ENCODE peak calls at places on chromosomes 12 and 14, in four cellular contexts. Z is H7, V is glutamatergic neuron, C is ELR. M is an unnamed sample.

GRCh38 chr14:105007593-105008264 is 13.2 kb downstream of the CDCA4 start:
- DNase-seq in Z (peak), V (no peak), C (no peak), M (no peak)

GRCh38 chr12:45247589-45247988 is 31.7 kb downstream of the ANO6 start:
- DNase-seq in Z (no peak), V (no peak), C (no peak), M (no peak)

GRCh38 chr14:94575730-94576585 is 5.3 kb upstream of the SERPINA5 start:
- DNase-seq in Z (no peak), V (no peak), C (peak), M (no peak)

GRCh38 chr12:20628388-20628787 is 66.7 kb upstream of the SLCO1C1 start:
- DNase-seq in Z (no peak), V (no peak), C (no peak), M (peak)

GRCh38 chr12:1357711-1358110 is 236.7 kb downstream of the FBXL14 start:
- DNase-seq in Z (no peak), V (no peak), C (no peak), M (no peak)

GRCh38 chr12:113700943-113701342 is 229.3 kb upstream of the LHX5 start:
- DNase-seq in Z (peak), V (no peak), C (peak), M (peak)

GRCh38 chr12:57157588-57158173 is 10.3 kb upstream of the LRP1-AS start:
- DNase-seq in Z (no peak), V (no peak), C (no peak), M (no peak)

GRCh38 chr14:91573894-91574837 is 64.1 kb upstream of the PPP4R3A start:
- DNase-seq in Z (peak), V (peak), C (peak), M (peak)

GRCh38 chr12:126349383-126349782 is 1284.1 kb downstream of the AACS start:
- DNase-seq in Z (no peak), V (no peak), C (no peak), M (no peak)

GRCh38 chr12:131221946-131222249 is 268.2 kb downstream of the ADGRD1 start:
- DNase-seq in Z (no peak), V (no peak), C (no peak), M (no peak)

GRCh38 chr12:50017047-50017446 is 8.2 kb downstream of the RACGAP1 start:
- DNase-seq in Z (no peak), V (no peak), C (peak), M (no peak)

GRCh38 chr14:31059152-31059924 is 33.2 kb upstream of the STRN3 start:
- DNase-seq in Z (no peak), V (no peak), C (peak), M (peak)

GRCh38 chr12:89882051-89882450 is 173.4 kb upstream of the ATP2B1 start:
- DNase-seq in Z (no peak), V (no peak), C (peak), M (no peak)

GRCh38 chr14:99229654-99230215 is 42.3 kb downstream of the BCL11B start:
- DNase-seq in Z (no peak), V (no peak), C (no peak), M (no peak)

GRCh38 chr12:124469193-124469888 is 98.1 kb downstream of the NCOR2 start:
- DNase-seq in Z (peak), V (peak), C (peak), M (peak)

GRCh38 chr14:57933363-57933762 is 67.5 kb upstream of the SLC35F4 start:
- DNase-seq in Z (no peak), V (no peak), C (no peak), M (no peak)

GRCh38 chr14:76701981-76702380 is 59.3 kb upstream of the VASH1 start:
- DNase-seq in Z (no peak), V (no peak), C (no peak), M (no peak)

GRCh38 chr12:93379432-93380308 is 1.9 kb downstream of the NUDT4 start:
- DNase-seq in Z (no peak), V (no peak), C (peak), M (no peak)

GRCh38 chr12:57735198-57735855 is 3.2 kb downstream of the AGAP2 start:
- DNase-seq in Z (peak), V (no peak), C (peak), M (peak)

GRCh38 chr12:124131671-124132058 is 158.7 kb downstream of the ZNF664 start:
- DNase-seq in Z (no peak), V (no peak), C (no peak), M (no peak)

GRCh38 chr12:114665411-114666181 is 18.4 kb downstream of the TBX3 start:
- DNase-seq in Z (peak), V (no peak), C (peak), M (peak)

GRCh38 chr14:96423446-96424103 is 31.6 kb downstream of the AK7 start:
- DNase-seq in Z (no peak), V (no peak), C (no peak), M (no peak)

GRCh38 chr12:110316861-110317260 is 35.8 kb downstream of the ATP2A2 start:
- DNase-seq in Z (no peak), V (no peak), C (peak), M (no peak)

GRCh38 chr12:62484234-62484633 is 17.6 kb downstream of the MON2 start:
- DNase-seq in Z (no peak), V (no peak), C (peak), M (no peak)

GRCh38 chr14:98082833-98083232 is 1189.2 kb downstream of the BCL11B start:
- DNase-seq in Z (no peak), V (no peak), C (no peak), M (peak)

GRCh38 chr14:52315355-52315718 is 1.2 kb downstream of the PTGER2 start:
- DNase-seq in Z (no peak), V (no peak), C (no peak), M (peak)

GRCh38 chr12:91562476-91562875 is 379.9 kb upstream of the DCN start:
- DNase-seq in Z (no peak), V (no peak), C (peak), M (no peak)

GRCh38 chr14:77400216-77400615 is 23.0 kb downstream of the SAMD15 start:
- DNase-seq in Z (no peak), V (no peak), C (no peak), M (no peak)

GRCh38 chr14:74042296-74042695 is 23.1 kb downstream of the BBOF1 start:
- DNase-seq in Z (no peak), V (no peak), C (no peak), M (no peak)

GRCh38 chr12:66740257-66740656 is 61.4 kb upstream of the GRIP1 start:
- DNase-seq in Z (no peak), V (no peak), C (no peak), M (no peak)

GRCh38 chr12:103799504-103800251 is 41.4 kb downstream of the NT5DC3 start:
- DNase-seq in Z (no peak), V (no peak), C (peak), M (peak)

GRCh38 chr12:46071769-46072624 is 81.6 kb upstream of the SCAF11 start:
- DNase-seq in Z (peak), V (peak), C (peak), M (peak)

GRCh38 chr14:34012369-34012768 is 61.5 kb upstream of the EGLN3 start:
- DNase-seq in Z (no peak), V (no peak), C (no peak), M (no peak)